ENCODE peak calls at places on chromosomes 12 and 14, in four cellular contexts. One of them, this sample, is unnamed.
A peak's percentile ranks its signal among the peaks of the same experiment; 100 is the strongest.

GRCh38 chr12:74641694-74642093 is 104.1 kb downstream of the ATXN7L3B start:
- DNase-seq in PC-3: no peak
- DNase-seq in SK-N-SH: no peak
- DNase-seq in neural progenitor cell: no peak
- DNase-seq in this sample: no peak

GRCh38 chr12:104276192-104277131 is 27.1 kb upstream of the EID3 start:
- DNase-seq in PC-3: peak; percentile 95
- DNase-seq in SK-N-SH: no peak
- DNase-seq in neural progenitor cell: no peak
- DNase-seq in this sample: no peak

GRCh38 chr12:129304532-129304931 is 451.3 kb downstream of the GLT1D1 start:
- DNase-seq in PC-3: no peak
- DNase-seq in SK-N-SH: no peak
- DNase-seq in neural progenitor cell: no peak
- DNase-seq in this sample: no peak

GRCh38 chr14:55051426-55052258 is at the start of gene MAPK1IP1L:
- DNase-seq in PC-3: peak; percentile 100
- DNase-seq in SK-N-SH: peak; percentile 98
- DNase-seq in neural progenitor cell: peak; percentile 96
- DNase-seq in this sample: peak; percentile 96

GRCh38 chr12:52965337-52965731 is 16.4 kb downstream of the KRT18 start:
- DNase-seq in PC-3: no peak
- DNase-seq in SK-N-SH: peak; percentile 47
- DNase-seq in neural progenitor cell: peak; percentile 58
- DNase-seq in this sample: no peak

GRCh38 chr14:74942164-74942563 is 13.2 kb downstream of the PGF start:
- DNase-seq in PC-3: no peak
- DNase-seq in SK-N-SH: no peak
- DNase-seq in neural progenitor cell: no peak
- DNase-seq in this sample: no peak

GRCh38 chr12:47987411-47988072 is 16.7 kb downstream of the COL2A1 start:
- DNase-seq in PC-3: no peak
- DNase-seq in SK-N-SH: no peak
- DNase-seq in neural progenitor cell: no peak
- DNase-seq in this sample: peak; percentile 79

GRCh38 chr14:71716371-71716770 is 215.9 kb upstream of the RGS6 start:
- DNase-seq in PC-3: no peak
- DNase-seq in SK-N-SH: no peak
- DNase-seq in neural progenitor cell: no peak
- DNase-seq in this sample: peak; percentile 84

GRCh38 chr14:80535171-80535570 is 323.9 kb upstream of the DIO2 start:
- DNase-seq in PC-3: no peak
- DNase-seq in SK-N-SH: no peak
- DNase-seq in neural progenitor cell: no peak
- DNase-seq in this sample: no peak

GRCh38 chr14:103742499-103743255 is 27.1 kb downstream of the ZFYVE21 start:
- DNase-seq in PC-3: no peak
- DNase-seq in SK-N-SH: no peak
- DNase-seq in neural progenitor cell: no peak
- DNase-seq in this sample: no peak

GRCh38 chr12:90672081-90672480 is 282.9 kb downstream of the CCER1 start:
- DNase-seq in PC-3: no peak
- DNase-seq in SK-N-SH: no peak
- DNase-seq in neural progenitor cell: no peak
- DNase-seq in this sample: peak; percentile 5

GRCh38 chr14:99982449-99983250 is 82.6 kb upstream of the EVL start:
- DNase-seq in PC-3: peak; percentile 71
- DNase-seq in SK-N-SH: peak; percentile 81
- DNase-seq in neural progenitor cell: peak; percentile 74
- DNase-seq in this sample: peak; percentile 77

GRCh38 chr14:103624860-103625259 is 4.2 kb upstream of the KLC1 start:
- DNase-seq in PC-3: peak; percentile 94
- DNase-seq in SK-N-SH: peak; percentile 33
- DNase-seq in neural progenitor cell: peak; percentile 31
- DNase-seq in this sample: peak; percentile 96

GRCh38 chr14:72611956-72612500 is 281.9 kb downstream of the DPF3 start:
- DNase-seq in PC-3: no peak
- DNase-seq in SK-N-SH: no peak
- DNase-seq in neural progenitor cell: no peak
- DNase-seq in this sample: no peak

GRCh38 chr12:25056486-25057130 is 107.7 kb upstream of the BCAT1 start:
- DNase-seq in PC-3: no peak
- DNase-seq in SK-N-SH: no peak
- DNase-seq in neural progenitor cell: no peak
- DNase-seq in this sample: no peak

GRCh38 chr14:22333408-22334274 is 255.4 kb downstream of the DAD1 start:
- DNase-seq in PC-3: peak; percentile 99
- DNase-seq in SK-N-SH: no peak
- DNase-seq in neural progenitor cell: peak; percentile 6
- DNase-seq in this sample: peak; percentile 85

GRCh38 chr14:95683793-95684192 is 2.4 kb upstream of the TCL1B start:
- DNase-seq in PC-3: peak; percentile 23
- DNase-seq in SK-N-SH: no peak
- DNase-seq in neural progenitor cell: peak; percentile 25
- DNase-seq in this sample: peak; percentile 14

GRCh38 chr14:105508069-105508468 is 17.0 kb downstream of the TEDC1 start:
- DNase-seq in PC-3: no peak
- DNase-seq in SK-N-SH: no peak
- DNase-seq in neural progenitor cell: no peak
- DNase-seq in this sample: no peak

GRCh38 chr12:31778687-31779086 is 49.9 kb upstream of the AMN1 start:
- DNase-seq in PC-3: no peak
- DNase-seq in SK-N-SH: no peak
- DNase-seq in neural progenitor cell: no peak
- DNase-seq in this sample: no peak

GRCh38 chr12:123773375-123773774 is 11.3 kb downstream of the DNAH10 start:
- DNase-seq in PC-3: no peak
- DNase-seq in SK-N-SH: no peak
- DNase-seq in neural progenitor cell: no peak
- DNase-seq in this sample: no peak

GRCh38 chr12:70794131-70794530 is 126.4 kb downstream of the PTPRR start:
- DNase-seq in PC-3: peak; percentile 67
- DNase-seq in SK-N-SH: no peak
- DNase-seq in neural progenitor cell: no peak
- DNase-seq in this sample: no peak

GRCh38 chr14:101109981-101110728 is 206.6 kb upstream of the RTL1 start:
- DNase-seq in PC-3: no peak
- DNase-seq in SK-N-SH: peak; percentile 12
- DNase-seq in neural progenitor cell: no peak
- DNase-seq in this sample: no peak

GRCh38 chr14:37081220-37081619 is 91.2 kb downstream of the SLC25A21 start:
- DNase-seq in PC-3: peak; percentile 93
- DNase-seq in SK-N-SH: no peak
- DNase-seq in neural progenitor cell: no peak
- DNase-seq in this sample: peak; percentile 41

GRCh38 chr14:100604126-100604501 is 16.9 kb upstream of the BEGAIN start:
- DNase-seq in PC-3: no peak
- DNase-seq in SK-N-SH: peak; percentile 19
- DNase-seq in neural progenitor cell: no peak
- DNase-seq in this sample: no peak

GRCh38 chr14:90184094-90184493 is 72.3 kb upstream of the PSMC1 start:
- DNase-seq in PC-3: no peak
- DNase-seq in SK-N-SH: no peak
- DNase-seq in neural progenitor cell: no peak
- DNase-seq in this sample: no peak

GRCh38 chr12:64825143-64826011 is 930 bp downstream of the TBC1D30 start:
- DNase-seq in PC-3: no peak
- DNase-seq in SK-N-SH: peak; percentile 64
- DNase-seq in neural progenitor cell: peak; percentile 31
- DNase-seq in this sample: no peak

GRCh38 chr14:62667515-62667914 is 377.7 kb downstream of the KCNH5 start:
- DNase-seq in PC-3: peak; percentile 13
- DNase-seq in SK-N-SH: no peak
- DNase-seq in neural progenitor cell: no peak
- DNase-seq in this sample: no peak

GRCh38 chr14:73759183-73759713 is 45.1 kb upstream of the PNMA1 start:
- DNase-seq in PC-3: peak; percentile 56
- DNase-seq in SK-N-SH: peak; percentile 83
- DNase-seq in neural progenitor cell: peak; percentile 68
- DNase-seq in this sample: peak; percentile 82
- H3F3A ChIP-seq in PC-3: peaks cover 6% of the 10 kb centered on the region
- H3F3A ChIP-seq in SK-N-SH: peaks cover 32% of the 10 kb centered on the region
- H3F3A ChIP-seq in neural progenitor cell: peaks cover 11% of the 10 kb centered on the region
- H3F3A ChIP-seq in this sample: peaks cover 39% of the 10 kb centered on the region

GRCh38 chr12:121618659-121619233 is 7.6 kb upstream of the ORAI1 start:
- DNase-seq in PC-3: no peak
- DNase-seq in SK-N-SH: no peak
- DNase-seq in neural progenitor cell: no peak
- DNase-seq in this sample: no peak

GRCh38 chr12:121613424-121613823 is 12.9 kb upstream of the ORAI1 start:
- DNase-seq in PC-3: peak; percentile 41
- DNase-seq in SK-N-SH: no peak
- DNase-seq in neural progenitor cell: no peak
- DNase-seq in this sample: no peak

GRCh38 chr12:121611306-121611705 is 15.0 kb upstream of the ORAI1 start:
- DNase-seq in PC-3: no peak
- DNase-seq in SK-N-SH: peak; percentile 66
- DNase-seq in neural progenitor cell: no peak
- DNase-seq in this sample: no peak

GRCh38 chr12:121610239-121611149 is 15.8 kb upstream of the ORAI1 start:
- DNase-seq in PC-3: no peak
- DNase-seq in SK-N-SH: no peak
- DNase-seq in neural progenitor cell: peak; percentile 68
- DNase-seq in this sample: peak; percentile 80

DNA sequence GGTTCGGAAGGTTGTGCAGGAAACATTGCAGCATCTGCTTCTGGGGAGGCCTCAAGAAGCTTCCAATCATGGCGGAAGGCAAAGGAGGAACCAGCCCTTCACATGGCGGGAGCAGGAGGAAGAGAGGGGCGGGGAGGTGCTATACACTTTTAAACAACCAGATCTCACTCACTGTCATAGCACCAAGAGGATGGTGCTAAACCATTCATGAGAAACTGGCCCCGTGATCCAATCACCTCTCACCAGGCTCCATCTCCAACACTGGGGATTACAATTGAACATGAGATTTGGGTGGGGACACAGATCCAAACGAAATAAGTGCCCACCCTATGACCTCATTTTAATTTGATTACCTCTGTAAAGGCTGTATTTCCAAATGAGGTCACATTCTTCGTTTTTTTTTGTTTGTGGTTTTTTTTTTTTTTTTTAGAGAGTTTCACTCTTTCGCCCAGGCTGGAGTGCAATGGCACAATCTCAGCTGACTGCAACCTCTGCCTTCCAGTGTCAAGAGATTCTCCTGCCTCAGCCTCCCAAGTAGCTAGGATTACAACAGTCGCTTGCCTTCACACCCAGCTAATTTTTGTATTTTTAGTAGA is 11.4 kb upstream of the ORAI1 start:
- DNase-seq in PC-3: no peak
- DNase-seq in SK-N-SH: no peak
- DNase-seq in neural progenitor cell: no peak
- DNase-seq in this sample: no peak
- H3F3A ChIP-seq in PC-3: no peaks in the 10 kb centered on the region
- H3F3A ChIP-seq in SK-N-SH: peaks cover 4% of the 10 kb centered on the region
- H3F3A ChIP-seq in neural progenitor cell: peaks cover 23% of the 10 kb centered on the region
- H3F3A ChIP-seq in this sample: peaks cover 10% of the 10 kb centered on the region

GRCh38 chr12:113064395-113065125 is 8.0 kb downstream of the DTX1 start:
- DNase-seq in PC-3: no peak
- DNase-seq in SK-N-SH: peak; percentile 32
- DNase-seq in neural progenitor cell: no peak
- DNase-seq in this sample: no peak
- H3F3A ChIP-seq in PC-3: no peaks in the 10 kb centered on the region
- H3F3A ChIP-seq in SK-N-SH: no peaks in the 10 kb centered on the region
- H3F3A ChIP-seq in neural progenitor cell: peaks cover 6% of the 10 kb centered on the region
- H3F3A ChIP-seq in this sample: no peaks in the 10 kb centered on the region

GRCh38 chr12:54276368-54276767 is 3.6 kb downstream of the CBX5 start:
- DNase-seq in PC-3: no peak
- DNase-seq in SK-N-SH: no peak
- DNase-seq in neural progenitor cell: no peak
- DNase-seq in this sample: no peak
- H3F3A ChIP-seq in PC-3: no peaks in the 10 kb centered on the region
- H3F3A ChIP-seq in SK-N-SH: peaks cover 25% of the 10 kb centered on the region
- H3F3A ChIP-seq in neural progenitor cell: peaks cover 61% of the 10 kb centered on the region
- H3F3A ChIP-seq in this sample: peaks cover 25% of the 10 kb centered on the region

GRCh38 chr12:68813242-68813593 is 5.2 kb downstream of the MDM2 start:
- DNase-seq in PC-3: no peak
- DNase-seq in SK-N-SH: no peak
- DNase-seq in neural progenitor cell: no peak
- DNase-seq in this sample: no peak

GRCh38 chr12:68814490-68815231 is 6.7 kb downstream of the MDM2 start:
- DNase-seq in PC-3: no peak
- DNase-seq in SK-N-SH: no peak
- DNase-seq in neural progenitor cell: no peak
- DNase-seq in this sample: no peak

GRCh38 chr12:68815232-68815927 is 7.4 kb downstream of the MDM2 start:
- DNase-seq in PC-3: no peak
- DNase-seq in SK-N-SH: no peak
- DNase-seq in neural progenitor cell: no peak
- DNase-seq in this sample: no peak

GRCh38 chr12:68809190-68810026 is 1.4 kb downstream of the MDM2 start:
- DNase-seq in PC-3: no peak
- DNase-seq in SK-N-SH: no peak
- DNase-seq in neural progenitor cell: no peak
- DNase-seq in this sample: peak; percentile 35

GRCh38 chr12:68812553-68813241 is 4.7 kb downstream of the MDM2 start:
- DNase-seq in PC-3: no peak
- DNase-seq in SK-N-SH: no peak
- DNase-seq in neural progenitor cell: no peak
- DNase-seq in this sample: no peak
- H3F3A ChIP-seq in PC-3: no peaks in the 10 kb centered on the region
- H3F3A ChIP-seq in SK-N-SH: peaks cover 57% of the 10 kb centered on the region
- H3F3A ChIP-seq in neural progenitor cell: peaks cover 5% of the 10 kb centered on the region
- H3F3A ChIP-seq in this sample: peaks cover 64% of the 10 kb centered on the region

DNA sequence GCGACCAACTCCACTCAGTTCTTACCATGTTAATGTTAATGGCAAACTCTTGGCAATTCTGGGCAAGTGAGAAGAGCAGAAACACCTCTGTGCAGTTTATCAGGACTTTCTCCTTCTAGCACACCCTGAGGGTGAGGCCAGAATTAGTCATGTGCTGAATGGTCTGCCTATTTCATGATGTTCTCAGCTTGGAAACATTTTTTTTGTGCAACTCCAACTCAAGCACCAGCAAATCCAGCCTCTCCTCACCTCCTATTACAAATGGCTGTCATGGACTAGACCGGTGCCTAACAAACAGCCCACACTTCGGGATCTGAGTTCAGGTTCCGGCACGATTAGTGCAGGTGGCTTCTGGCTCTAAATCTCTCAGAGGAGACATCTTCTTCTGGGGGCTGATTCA is 246.0 kb downstream of the ZFP36L1 start:
- DNase-seq in PC-3: peak; percentile 74
- DNase-seq in SK-N-SH: no peak
- DNase-seq in neural progenitor cell: no peak
- DNase-seq in this sample: peak; percentile 94
- H3F3A ChIP-seq in PC-3: peaks cover 5% of the 10 kb centered on the region
- H3F3A ChIP-seq in SK-N-SH: peaks cover 11% of the 10 kb centered on the region
- H3F3A ChIP-seq in neural progenitor cell: peaks cover 20% of the 10 kb centered on the region
- H3F3A ChIP-seq in this sample: peaks cover 64% of the 10 kb centered on the region

GRCh38 chr14:21209185-21209584 is 53.3 kb upstream of the OR5AU1 start:
- DNase-seq in PC-3: no peak
- DNase-seq in SK-N-SH: no peak
- DNase-seq in neural progenitor cell: no peak
- DNase-seq in this sample: no peak
- H3F3A ChIP-seq in PC-3: no peaks in the 10 kb centered on the region
- H3F3A ChIP-seq in SK-N-SH: peaks cover 59% of the 10 kb centered on the region
- H3F3A ChIP-seq in neural progenitor cell: peaks cover 89% of the 10 kb centered on the region
- H3F3A ChIP-seq in this sample: peaks cover 72% of the 10 kb centered on the region